ENCODE peak calls at places on chromosomes 11 and 22, in four cellular contexts. U, Q, F and G are unnamed samples.
A peak's percentile ranks its signal among the peaks of the same experiment; 100 is the strongest.

GRCh38 chr11:3644817-3645235 is at the start of gene ART1:
- DNase-seq in U (no peak), Q (no peak), F (no peak), G (no peak)

GRCh38 chr22:45268167-45268957 is 16.4 kb upstream of the UPK3A start:
- DNase-seq in U (peak; percentile 95), Q (no peak), F (no peak), G (peak; percentile 81)

GRCh38 chr22:46202897-46203589 is 47.0 kb downstream of the CDPF1 start:
- DNase-seq in U (no peak), Q (no peak), F (no peak), G (no peak)

GRCh38 chr22:47835726-47836125 is 1073.3 kb downstream of the TBC1D22A start:
- DNase-seq in U (no peak), Q (no peak), F (no peak), G (no peak)

GRCh38 chr11:68839953-68840641 is 1.6 kb downstream of the CPT1A start:
- DNase-seq in U (peak; percentile 76), Q (no peak), F (peak; percentile 72), G (no peak)

GRCh38 chr11:124823512-124824376 is 23.5 kb upstream of the MSANTD2 start:
- DNase-seq in U (no peak), Q (no peak), F (no peak), G (no peak)

GRCh38 chr22:22229683-22230420 is 14.7 kb upstream of the VPREB1 start:
- DNase-seq in U (no peak), Q (no peak), F (no peak), G (no peak)

GRCh38 chr11:131977231-131977630 is 606.8 kb downstream of the NTM start:
- DNase-seq in U (peak; percentile 30), Q (no peak), F (no peak), G (no peak)

GRCh38 chr11:93477684-93478234 is 65.4 kb downstream of the SMCO4 start:
- DNase-seq in U (peak; percentile 92), Q (no peak), F (no peak), G (peak; percentile 86)

GRCh38 chr11:38014405-38014804 is 1416.4 kb upstream of the RAG2 start:
- DNase-seq in U (no peak), Q (no peak), F (no peak), G (no peak)

GRCh38 chr22:36302439-36303114 is 49.6 kb downstream of the APOL1 start:
- DNase-seq in U (no peak), Q (no peak), F (no peak), G (no peak)

GRCh38 chr22:48856308-48856615 is 971.4 kb downstream of the BRD1 start:
- DNase-seq in U (no peak), Q (no peak), F (no peak), G (no peak)

GRCh38 chr11:102831128-102831708 is 12.2 kb downstream of the MMP3 start:
- DNase-seq in U (peak; percentile 78), Q (no peak), F (no peak), G (no peak)

GRCh38 chr11:67119577-67120391 is 721 bp downstream of the KDM2A start:
- DNase-seq in U (peak; percentile 44), Q (peak; percentile 30), F (peak; percentile 60), G (no peak)

GRCh38 chr11:11789735-11790369 is 51.9 kb upstream of the USP47 start:
- DNase-seq in U (peak; percentile 45), Q (no peak), F (peak; percentile 8), G (peak; percentile 22)

GRCh38 chr22:21725956-21726649 is 9.5 kb downstream of the YPEL1 start:
- DNase-seq in U (peak; percentile 77), Q (no peak), F (no peak), G (no peak)

GRCh38 chr11:117610901-117611300 is 186.1 kb downstream of the DSCAML1 start:
- DNase-seq in U (no peak), Q (no peak), F (no peak), G (no peak)

GRCh38 chr11:123671534-123671933 is 17.1 kb upstream of the SCN3B start:
- DNase-seq in U (peak; percentile 23), Q (no peak), F (no peak), G (no peak)

GRCh38 chr22:41642711-41643110 is 21.6 kb downstream of the XRCC6 start:
- DNase-seq in U (no peak), Q (no peak), F (no peak), G (no peak)

GRCh38 chr11:27388869-27389268 is 25.9 kb upstream of the CCDC34 start:
- DNase-seq in U (no peak), Q (no peak), F (no peak), G (no peak)

GRCh38 chr11:2375964-2376551 is 1.1 kb upstream of the CD81 start:
- DNase-seq in U (no peak), Q (no peak), F (no peak), G (no peak)

GRCh38 chr11:75264971-75265370 is 24.4 kb downstream of the TPBGL start:
- DNase-seq in U (no peak), Q (no peak), F (no peak), G (no peak)

GRCh38 chr11:115364892-115365291 is 139.3 kb downstream of the CADM1 start:
- DNase-seq in U (no peak), Q (no peak), F (no peak), G (no peak)

GRCh38 chr11:3130269-3131071 is 34.6 kb downstream of the OSBPL5 start:
- DNase-seq in U (no peak), Q (no peak), F (no peak), G (peak; percentile 50)

GRCh38 chr22:49575703-49576081 is 252.0 kb downstream of the BRD1 start:
- DNase-seq in U (no peak), Q (no peak), F (no peak), G (no peak)

GRCh38 chr22:46935506-46936377 is 173.3 kb downstream of the TBC1D22A start:
- DNase-seq in U (no peak), Q (no peak), F (no peak), G (no peak)

GRCh38 chr11:116927163-116927772 is 89.8 kb upstream of the APOA1 start:
- DNase-seq in U (no peak), Q (no peak), F (peak; percentile 88), G (peak; percentile 25)

GRCh38 chr11:615453-616319 is at the start of gene IRF7:
- DNase-seq in U (peak; percentile 95), Q (peak; percentile 98), F (peak; percentile 91), G (peak; percentile 82)

GRCh38 chr11:73787643-73788537 is at the start of gene MRPL48:
- DNase-seq in U (peak; percentile 89), Q (peak; percentile 86), F (peak; percentile 92), G (peak; percentile 95)

GRCh38 chr22:20424553-20424936 is 13.1 kb downstream of the SCARF2 start:
- DNase-seq in U (no peak), Q (no peak), F (no peak), G (no peak)

GRCh38 chr11:12090761-12091261 is 19.6 kb upstream of the MICAL2 start:
- DNase-seq in U (no peak), Q (peak; percentile 11), F (no peak), G (no peak)

GRCh38 chr11:74474316-74474715 is 7.0 kb upstream of the KCNE3 start:
- DNase-seq in U (no peak), Q (no peak), F (no peak), G (no peak)

GRCh38 chr11:94525933-94526332 is 13.7 kb downstream of the C11orf97 start:
- DNase-seq in U (peak; percentile 14), Q (peak; percentile 75), F (no peak), G (no peak)

GRCh38 chr11:20599424-20600346 is at the start of gene SLC6A5:
- DNase-seq in U (peak; percentile 96), Q (no peak), F (peak; percentile 2), G (no peak)

GRCh38 chr22:27220349-27220748 is 563.0 kb downstream of the MIAT start:
- DNase-seq in U (no peak), Q (peak; percentile 81), F (no peak), G (no peak)
- H3K27ac ChIP-seq in U (no peak overlapping the region), Q (no peak overlapping the region), F (no peak overlapping the region), G (no peak overlapping the region)

GRCh38 chr22:17968126-17968525 is 56.2 kb downstream of the MICAL3 start:
- DNase-seq in U (peak; percentile 24), Q (no peak), F (no peak), G (no peak)

GRCh38 chr22:17970205-17970708 is 54.1 kb downstream of the MICAL3 start:
- DNase-seq in U (no peak), Q (no peak), F (no peak), G (peak; percentile 79)

GRCh38 chr22:17972385-17973181 is 51.8 kb downstream of the MICAL3 start:
- DNase-seq in U (peak; percentile 76), Q (no peak), F (no peak), G (no peak)

GRCh38 chr22:17971711-17972110 is 52.6 kb downstream of the MICAL3 start:
- DNase-seq in U (no peak), Q (no peak), F (no peak), G (no peak)

GRCh38 chr22:17969732-17970131 is 54.6 kb downstream of the MICAL3 start:
- DNase-seq in U (no peak), Q (no peak), F (no peak), G (peak; percentile 60)
- H3K27ac ChIP-seq in U (no peak overlapping the region), Q (peak overlapping the region; percentile 23), F (no peak overlapping the region), G (peak overlapping the region; percentile 66)

GRCh38 chr11:29319231-29319630 is 697.6 kb downstream of the KCNA4 start:
- DNase-seq in U (no peak), Q (no peak), F (no peak), G (no peak)
- H3K27ac ChIP-seq in U (no peak overlapping the region), Q (no peak overlapping the region), F (no peak overlapping the region), G (no peak overlapping the region)

GRCh38 chr22:42791721-42792452 is 65.2 kb downstream of the ARFGAP3 start:
- DNase-seq in U (no peak), Q (no peak), F (no peak), G (peak; percentile 49)
- H3K27ac ChIP-seq in U (no peak overlapping the region), Q (no peak overlapping the region), F (no peak overlapping the region), G (peak overlapping the region; percentile 71)

GRCh38 chr11:113332638-113333329 is 18.4 kb downstream of the TTC12 start:
- DNase-seq in U (no peak), Q (no peak), F (no peak), G (no peak)
- H3K27ac ChIP-seq in U (no peak overlapping the region), Q (no peak overlapping the region), F (no peak overlapping the region), G (no peak overlapping the region)

DNA sequence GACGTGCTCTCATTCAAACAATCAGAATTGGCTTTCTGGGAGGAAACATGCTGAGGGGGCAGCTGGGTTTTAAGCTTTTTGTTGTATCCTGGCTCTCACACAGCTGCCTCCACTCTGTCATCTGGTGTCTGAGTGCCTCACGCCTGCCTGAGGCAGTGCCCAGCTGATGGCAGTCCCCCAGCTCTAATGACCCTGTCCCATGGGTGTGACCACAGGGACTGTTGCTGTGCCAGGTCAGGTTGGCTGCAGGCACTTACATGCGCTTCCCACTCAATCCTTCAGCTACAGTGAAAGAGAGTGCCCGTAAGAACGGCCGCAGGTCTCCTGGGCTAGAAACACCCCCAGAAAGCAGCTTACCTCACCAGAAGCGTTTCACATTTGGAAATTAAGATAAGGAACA is 53.6 kb downstream of the ARFGAP3 start:
- DNase-seq in U (no peak), Q (no peak), F (no peak), G (no peak)
- H3K27ac ChIP-seq in U (no peak overlapping the region), Q (no peak overlapping the region), F (no peak overlapping the region), G (no peak overlapping the region)

GRCh38 chr11:62646825-62647608 is 604 bp upstream of the GANAB start:
- DNase-seq in U (no peak), Q (peak; percentile 22), F (no peak), G (no peak)
- H3K27ac ChIP-seq in U (no peak overlapping the region), Q (peak overlapping the region; percentile 95), F (no peak overlapping the region), G (peak overlapping the region; percentile 24)

GRCh38 chr22:39467390-39467901 is 10.6 kb downstream of the MGAT3 start:
- DNase-seq in U (peak; percentile 0), Q (no peak), F (no peak), G (no peak)
- H3K27ac ChIP-seq in U (no peak overlapping the region), Q (no peak overlapping the region), F (peak overlapping the region; percentile 93), G (no peak overlapping the region)